ENCODE peak calls at places on chromosomes 1 and 21, in eight cellular contexts. One of them, this sample, is unnamed.

GRCh38 chr1:194512957-194513356 is 1326.5 kb upstream of the B3GALT2 start:
- DNase-seq in stimulated activated CD8-positive, alpha-beta memory T cell treated with anti-CD3 and anti-CD28 coated beads, Interleukin-4, amount 100 ng/mL, for 4 hours: no peak
- DNase-seq in cardiac muscle cell: peak
- DNase-seq in activated gamma-delta T cell treated with Interleukin-2 at 50 U/mL for 16 hours: no peak
- DNase-seq in osteocyte: no peak
- DNase-seq in fibroblast of the aortic adventitia: no peak
- DNase-seq in HFF-Myc: no peak
- DNase-seq in SK-N-SH: no peak
- DNase-seq in this sample: no peak

GRCh38 chr1:44268054-44268453 is 54.8 kb downstream of the DMAP1 start:
- DNase-seq in HFF-Myc: no peak
- DNase-seq in SK-N-SH: no peak
- DNase-seq in cardiac muscle cell: no peak
- DNase-seq in fibroblast of the aortic adventitia: no peak
- DNase-seq in activated gamma-delta T cell treated with Interleukin-2 at 50 U/mL for 16 hours: no peak
- DNase-seq in osteocyte: no peak
- DNase-seq in stimulated activated CD8-positive, alpha-beta memory T cell treated with anti-CD3 and anti-CD28 coated beads, Interleukin-4, amount 100 ng/mL, for 4 hours: no peak
- DNase-seq in this sample: no peak

GRCh38 chr21:35048706-35049617 is at the start of gene RUNX1:
- DNase-seq in cardiac muscle cell: no peak
- DNase-seq in stimulated activated CD8-positive, alpha-beta memory T cell treated with anti-CD3 and anti-CD28 coated beads, Interleukin-4, amount 100 ng/mL, for 4 hours: peak
- DNase-seq in activated gamma-delta T cell treated with Interleukin-2 at 50 U/mL for 16 hours: peak
- DNase-seq in HFF-Myc: peak
- DNase-seq in fibroblast of the aortic adventitia: peak
- DNase-seq in SK-N-SH: no peak
- DNase-seq in osteocyte: no peak
- DNase-seq in this sample: peak

GRCh38 chr1:98940680-98941079 is 64.0 kb downstream of the PLPPR5 start:
- DNase-seq in activated gamma-delta T cell treated with Interleukin-2 at 50 U/mL for 16 hours: no peak
- DNase-seq in cardiac muscle cell: no peak
- DNase-seq in fibroblast of the aortic adventitia: peak
- DNase-seq in osteocyte: no peak
- DNase-seq in SK-N-SH: no peak
- DNase-seq in HFF-Myc: peak
- DNase-seq in stimulated activated CD8-positive, alpha-beta memory T cell treated with anti-CD3 and anti-CD28 coated beads, Interleukin-4, amount 100 ng/mL, for 4 hours: no peak
- DNase-seq in this sample: no peak

GRCh38 chr21:38171723-38172344 is 85.0 kb upstream of the KCNJ15 start:
- DNase-seq in cardiac muscle cell: peak
- DNase-seq in fibroblast of the aortic adventitia: peak
- DNase-seq in HFF-Myc: peak
- DNase-seq in activated gamma-delta T cell treated with Interleukin-2 at 50 U/mL for 16 hours: no peak
- DNase-seq in osteocyte: no peak
- DNase-seq in SK-N-SH: no peak
- DNase-seq in stimulated activated CD8-positive, alpha-beta memory T cell treated with anti-CD3 and anti-CD28 coated beads, Interleukin-4, amount 100 ng/mL, for 4 hours: no peak
- DNase-seq in this sample: no peak

GRCh38 chr1:90925928-90926869 is 95.6 kb downstream of the ZNF644 start:
- DNase-seq in osteocyte: no peak
- DNase-seq in fibroblast of the aortic adventitia: peak
- DNase-seq in HFF-Myc: peak
- DNase-seq in activated gamma-delta T cell treated with Interleukin-2 at 50 U/mL for 16 hours: no peak
- DNase-seq in cardiac muscle cell: no peak
- DNase-seq in stimulated activated CD8-positive, alpha-beta memory T cell treated with anti-CD3 and anti-CD28 coated beads, Interleukin-4, amount 100 ng/mL, for 4 hours: no peak
- DNase-seq in SK-N-SH: no peak
- DNase-seq in this sample: no peak

GRCh38 chr21:32548978-32549377 is 36.3 kb downstream of the TCP10L start:
- DNase-seq in cardiac muscle cell: no peak
- DNase-seq in activated gamma-delta T cell treated with Interleukin-2 at 50 U/mL for 16 hours: no peak
- DNase-seq in HFF-Myc: no peak
- DNase-seq in stimulated activated CD8-positive, alpha-beta memory T cell treated with anti-CD3 and anti-CD28 coated beads, Interleukin-4, amount 100 ng/mL, for 4 hours: no peak
- DNase-seq in SK-N-SH: no peak
- DNase-seq in fibroblast of the aortic adventitia: no peak
- DNase-seq in osteocyte: no peak
- DNase-seq in this sample: peak

GRCh38 chr1:109331113-109331512 is 24.3 kb upstream of the MYBPHL start:
- DNase-seq in HFF-Myc: no peak
- DNase-seq in fibroblast of the aortic adventitia: no peak
- DNase-seq in cardiac muscle cell: no peak
- DNase-seq in stimulated activated CD8-positive, alpha-beta memory T cell treated with anti-CD3 and anti-CD28 coated beads, Interleukin-4, amount 100 ng/mL, for 4 hours: no peak
- DNase-seq in activated gamma-delta T cell treated with Interleukin-2 at 50 U/mL for 16 hours: no peak
- DNase-seq in osteocyte: no peak
- DNase-seq in SK-N-SH: no peak
- DNase-seq in this sample: no peak

GRCh38 chr1:219661464-219662092 is 48.7 kb upstream of the ZC3H11B start:
- DNase-seq in activated gamma-delta T cell treated with Interleukin-2 at 50 U/mL for 16 hours: no peak
- DNase-seq in cardiac muscle cell: no peak
- DNase-seq in osteocyte: no peak
- DNase-seq in SK-N-SH: no peak
- DNase-seq in stimulated activated CD8-positive, alpha-beta memory T cell treated with anti-CD3 and anti-CD28 coated beads, Interleukin-4, amount 100 ng/mL, for 4 hours: no peak
- DNase-seq in fibroblast of the aortic adventitia: no peak
- DNase-seq in HFF-Myc: no peak
- DNase-seq in this sample: no peak

GRCh38 chr1:8217011-8217711 is 100.8 kb upstream of the SLC45A1 start:
- DNase-seq in stimulated activated CD8-positive, alpha-beta memory T cell treated with anti-CD3 and anti-CD28 coated beads, Interleukin-4, amount 100 ng/mL, for 4 hours: no peak
- DNase-seq in SK-N-SH: peak
- DNase-seq in osteocyte: no peak
- DNase-seq in fibroblast of the aortic adventitia: no peak
- DNase-seq in activated gamma-delta T cell treated with Interleukin-2 at 50 U/mL for 16 hours: no peak
- DNase-seq in HFF-Myc: no peak
- DNase-seq in cardiac muscle cell: peak
- DNase-seq in this sample: no peak

GRCh38 chr1:40477680-40478057 is 579 bp downstream of the ZFP69 start:
- DNase-seq in fibroblast of the aortic adventitia: peak
- DNase-seq in SK-N-SH: no peak
- DNase-seq in cardiac muscle cell: no peak
- DNase-seq in HFF-Myc: no peak
- DNase-seq in stimulated activated CD8-positive, alpha-beta memory T cell treated with anti-CD3 and anti-CD28 coated beads, Interleukin-4, amount 100 ng/mL, for 4 hours: no peak
- DNase-seq in activated gamma-delta T cell treated with Interleukin-2 at 50 U/mL for 16 hours: no peak
- DNase-seq in osteocyte: no peak
- DNase-seq in this sample: no peak

GRCh38 chr1:94679336-94680007 is 137.9 kb upstream of the F3 start:
- DNase-seq in osteocyte: no peak
- DNase-seq in cardiac muscle cell: no peak
- DNase-seq in SK-N-SH: no peak
- DNase-seq in activated gamma-delta T cell treated with Interleukin-2 at 50 U/mL for 16 hours: no peak
- DNase-seq in fibroblast of the aortic adventitia: peak
- DNase-seq in stimulated activated CD8-positive, alpha-beta memory T cell treated with anti-CD3 and anti-CD28 coated beads, Interleukin-4, amount 100 ng/mL, for 4 hours: no peak
- DNase-seq in HFF-Myc: no peak
- DNase-seq in this sample: no peak

GRCh38 chr1:25106352-25106751 is 126.0 kb downstream of the SYF2 start:
- DNase-seq in osteocyte: no peak
- DNase-seq in activated gamma-delta T cell treated with Interleukin-2 at 50 U/mL for 16 hours: no peak
- DNase-seq in cardiac muscle cell: no peak
- DNase-seq in SK-N-SH: no peak
- DNase-seq in fibroblast of the aortic adventitia: no peak
- DNase-seq in stimulated activated CD8-positive, alpha-beta memory T cell treated with anti-CD3 and anti-CD28 coated beads, Interleukin-4, amount 100 ng/mL, for 4 hours: no peak
- DNase-seq in HFF-Myc: no peak
- DNase-seq in this sample: no peak

GRCh38 chr1:106748581-106748980 is 307.9 kb upstream of the PRMT6 start:
- DNase-seq in stimulated activated CD8-positive, alpha-beta memory T cell treated with anti-CD3 and anti-CD28 coated beads, Interleukin-4, amount 100 ng/mL, for 4 hours: no peak
- DNase-seq in HFF-Myc: no peak
- DNase-seq in osteocyte: no peak
- DNase-seq in fibroblast of the aortic adventitia: no peak
- DNase-seq in SK-N-SH: no peak
- DNase-seq in activated gamma-delta T cell treated with Interleukin-2 at 50 U/mL for 16 hours: no peak
- DNase-seq in cardiac muscle cell: no peak
- DNase-seq in this sample: no peak

GRCh38 chr1:152036316-152037216 is at the start of gene S100A11:
- DNase-seq in HFF-Myc: no peak
- DNase-seq in SK-N-SH: peak
- DNase-seq in osteocyte: peak
- DNase-seq in activated gamma-delta T cell treated with Interleukin-2 at 50 U/mL for 16 hours: peak
- DNase-seq in fibroblast of the aortic adventitia: peak
- DNase-seq in cardiac muscle cell: peak
- DNase-seq in stimulated activated CD8-positive, alpha-beta memory T cell treated with anti-CD3 and anti-CD28 coated beads, Interleukin-4, amount 100 ng/mL, for 4 hours: no peak
- DNase-seq in this sample: peak

GRCh38 chr1:227059076-227059475 is 119.0 kb downstream of the COQ8A start:
- DNase-seq in HFF-Myc: no peak
- DNase-seq in activated gamma-delta T cell treated with Interleukin-2 at 50 U/mL for 16 hours: no peak
- DNase-seq in fibroblast of the aortic adventitia: no peak
- DNase-seq in cardiac muscle cell: no peak
- DNase-seq in osteocyte: no peak
- DNase-seq in stimulated activated CD8-positive, alpha-beta memory T cell treated with anti-CD3 and anti-CD28 coated beads, Interleukin-4, amount 100 ng/mL, for 4 hours: no peak
- DNase-seq in SK-N-SH: no peak
- DNase-seq in this sample: no peak